ENCODE peak calls at places on chromosomes 1 and 21, in eight cellular contexts. D is HL-60, T is body of pancreas, L is HepG2, G is GM12865, W is cardiac muscle cell, U is brain microvascular endothelial cell, P is progenitor cell of endocrine pancreas. Q is an unnamed sample.

GRCh38 chr1:209845405-209845725 is 17.6 kb downstream of the UTP25 start:
- DNase-seq in D (no peak), T (no peak), L (no peak), G (no peak), W (peak; percentile 9), U (no peak), P (no peak), Q (no peak)

GRCh38 chr21:28936036-28936435 is 56.6 kb downstream of the LTN1 start:
- DNase-seq in D (no peak), T (no peak), L (no peak), G (no peak), W (no peak), U (no peak), P (no peak), Q (no peak)

GRCh38 chr1:28021064-28021463 is 61.3 kb downstream of the XKR8 start:
- DNase-seq in D (no peak), T (no peak), L (no peak), G (no peak), W (no peak), U (no peak), P (no peak), Q (no peak)

GRCh38 chr1:222546091-222546490 is 1.8 kb downstream of the HHIPL2 start:
- DNase-seq in D (no peak), T (no peak), L (peak; percentile 3), G (no peak), W (no peak), U (no peak), P (no peak), Q (no peak)

GRCh38 chr1:157691285-157691920 is 9.2 kb downstream of the FCRL3 start:
- DNase-seq in D (peak; percentile 27), T (no peak), L (peak; percentile 7), G (peak; percentile 24), W (peak; percentile 35), U (peak; percentile 3), P (no peak), Q (peak; percentile 45)

GRCh38 chr1:178942285-178943218 is 71.7 kb upstream of the ANGPTL1 start:
- DNase-seq in D (peak; percentile 85), T (no peak), L (no peak), G (no peak), W (no peak), U (peak; percentile 47), P (no peak), Q (no peak)

GRCh38 chr1:6490181-6491075 is 1.0 kb downstream of the PLEKHG5 start:
- DNase-seq in D (peak; percentile 30), T (peak; percentile 81), L (peak; percentile 54), G (peak; percentile 86), W (peak; percentile 86), U (peak; percentile 62), P (peak; percentile 74), Q (peak; percentile 64)

GRCh38 chr1:59532102-59532501 is 235.2 kb downstream of the FGGY start:
- DNase-seq in D (no peak), T (no peak), L (no peak), G (no peak), W (no peak), U (no peak), P (no peak), Q (no peak)

GRCh38 chr1:80363689-80364475 is 1357.4 kb upstream of the ADGRL4 start:
- DNase-seq in D (no peak), T (no peak), L (no peak), G (no peak), W (no peak), U (no peak), P (no peak), Q (no peak)

GRCh38 chr1:222794656-222795474 is 20.0 kb upstream of the DISP1 start:
- DNase-seq in D (no peak), T (peak; percentile 41), L (no peak), G (no peak), W (no peak), U (no peak), P (no peak), Q (peak; percentile 32)

GRCh38 chr1:220093361-220094015 is 444 bp upstream of the IARS2 start:
- DNase-seq in D (no peak), T (no peak), L (no peak), G (no peak), W (peak; percentile 6), U (no peak), P (no peak), Q (no peak)

GRCh38 chr1:186884266-186884665 is 55.5 kb downstream of the PLA2G4A start:
- DNase-seq in D (no peak), T (no peak), L (no peak), G (no peak), W (no peak), U (peak; percentile 22), P (no peak), Q (no peak)

GRCh38 chr21:45264919-45265515 is 22.7 kb downstream of the POFUT2 start:
- DNase-seq in D (no peak), T (no peak), L (no peak), G (no peak), W (no peak), U (no peak), P (peak; percentile 3), Q (no peak)

DNA sequence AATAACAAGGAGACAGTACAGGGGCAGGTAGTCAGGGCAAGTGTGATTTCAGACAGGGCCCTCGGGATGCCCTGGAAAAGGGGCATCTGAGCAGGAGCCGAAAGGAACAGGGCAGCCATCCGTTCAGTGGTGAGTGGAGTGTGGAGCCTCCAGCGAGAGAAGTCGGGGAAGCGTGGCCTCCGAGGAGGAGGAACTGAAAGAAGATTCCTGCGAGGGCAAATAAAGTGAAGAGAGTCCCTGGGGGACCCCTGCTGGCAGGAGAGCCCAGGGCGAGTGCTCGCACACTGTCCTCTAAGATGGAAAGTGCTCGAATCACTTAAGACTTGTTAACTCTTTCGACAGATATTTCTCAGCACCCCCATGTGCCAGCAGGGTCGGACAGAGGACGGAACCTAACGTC is 3.5 kb upstream of the UTS2 start:
- DNase-seq in D (peak; percentile 14), T (no peak), L (peak; percentile 18), G (no peak), W (no peak), U (peak; percentile 9), P (no peak), Q (no peak)
- TF ChIP-seq CTCF in D (peak; percentile 4), T (no peak), L (peak; percentile 70), G (no peak), W (peak; percentile 21), U (peak; percentile 63), P (no peak), Q (no peak)

DNA sequence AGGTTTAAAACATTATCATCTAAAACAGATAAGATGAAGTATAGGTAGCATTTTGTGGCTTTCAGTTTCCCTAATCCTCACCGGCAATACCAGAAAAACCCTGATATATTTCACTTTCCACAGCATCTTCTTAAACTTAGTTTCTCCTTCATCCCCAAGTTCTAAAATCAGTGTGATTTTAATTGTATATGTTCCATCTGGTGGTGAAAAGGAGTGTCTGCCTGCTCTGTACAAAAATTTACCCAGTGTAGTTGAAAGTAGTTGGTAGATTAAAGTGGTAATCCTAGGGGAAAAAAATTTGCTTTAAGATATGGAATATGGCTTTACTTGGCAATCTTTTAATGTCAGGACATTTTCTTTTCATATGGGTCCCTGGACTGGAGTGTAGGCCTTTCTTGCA is 74.3 kb downstream of the CEP350 start:
- DNase-seq in D (no peak), T (no peak), L (no peak), G (no peak), W (no peak), U (no peak), P (no peak), Q (no peak)
- TF ChIP-seq CTCF in D (no peak), T (peak; percentile 18), L (no peak), G (no peak), W (peak; percentile 39), U (no peak), P (no peak), Q (peak; percentile 27)

DNA sequence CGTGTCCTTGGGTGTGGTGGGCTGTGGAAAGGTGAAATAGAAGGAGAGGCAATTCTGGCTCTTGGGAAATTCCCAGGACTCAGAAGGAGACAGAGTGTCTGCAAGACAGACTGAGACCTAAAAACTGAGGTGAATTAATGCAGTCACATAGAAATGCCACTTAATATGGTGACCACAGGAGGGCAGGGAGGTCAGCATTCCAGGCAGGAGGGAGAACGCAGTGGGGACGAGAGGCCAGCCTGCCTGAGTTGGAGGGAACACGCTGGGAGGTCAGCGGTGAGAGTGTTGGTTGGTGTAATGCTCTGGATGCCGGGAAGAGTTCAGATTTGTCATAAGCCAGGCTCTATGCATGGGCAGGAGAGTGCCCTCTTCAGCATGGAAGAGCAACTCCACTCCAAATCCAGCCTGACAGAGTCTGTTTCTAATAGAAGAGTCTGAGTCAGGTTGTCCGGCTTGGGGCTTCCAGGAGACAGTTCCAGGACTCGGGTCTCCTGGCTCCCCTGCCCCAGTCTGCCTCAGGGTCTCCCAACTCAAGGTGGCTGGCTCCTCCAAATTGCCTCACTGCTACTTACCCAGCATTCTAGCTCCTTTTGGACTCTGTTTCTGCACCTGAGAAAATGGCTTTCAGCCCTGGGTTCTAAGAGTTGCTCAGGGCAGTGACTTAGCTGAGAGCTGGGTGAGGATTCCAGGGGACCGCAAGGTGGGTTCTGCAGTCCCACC is 5.7 kb upstream of the IGFN1 start:
- DNase-seq in D (no peak), T (peak; percentile 64), L (peak; percentile 58), G (peak; percentile 13), W (peak; percentile 81), U (peak; percentile 82), P (no peak), Q (peak; percentile 84)
- TF ChIP-seq CTCF in D (no peak), T (peak; percentile 79), L (peak; percentile 74), G (peak; percentile 38), W (peak; percentile 81), U (peak; percentile 93), P (peak; percentile 41), Q (peak; percentile 80)

DNA sequence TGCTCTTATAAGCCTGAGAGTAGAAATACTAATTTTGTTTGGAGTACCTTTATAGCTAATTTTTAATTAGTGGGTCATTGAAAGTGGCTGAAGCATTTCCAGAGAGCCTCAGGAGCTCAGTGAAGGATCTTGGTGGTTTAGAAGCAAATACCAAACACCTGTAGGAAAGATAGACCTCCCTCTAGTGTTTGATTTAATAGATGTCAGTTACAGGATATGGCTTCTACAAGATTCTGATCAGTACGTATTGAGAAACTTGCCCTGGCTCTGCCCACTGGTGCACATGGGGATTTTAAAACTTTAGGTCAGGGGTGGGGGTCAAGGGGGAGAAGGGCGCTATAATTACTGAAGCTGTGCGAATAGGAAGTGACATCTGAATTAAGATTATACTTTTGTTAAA is 122.2 kb downstream of the POU2F1 start:
- DNase-seq in D (no peak), T (no peak), L (peak; percentile 19), G (peak; percentile 45), W (no peak), U (no peak), P (no peak), Q (no peak)
- TF ChIP-seq CTCF in D (no peak), T (peak; percentile 22), L (peak; percentile 47), G (peak; percentile 23), W (no peak), U (peak; percentile 26), P (peak; percentile 17), Q (peak; percentile 28)

GRCh38 chr1:234125283-234125682 is 220.8 kb downstream of the SLC35F3 start:
- DNase-seq in D (peak; percentile 44), T (peak; percentile 37), L (peak; percentile 59), G (peak; percentile 61), W (peak; percentile 79), U (no peak), P (peak; percentile 52), Q (no peak)
- TF ChIP-seq CTCF in D (no peak), T (no peak), L (peak; percentile 88), G (peak; percentile 50), W (peak; percentile 3), U (peak; percentile 50), P (peak; percentile 70), Q (peak; percentile 64)